ENCODE peak calls at places on chromosomes 3 and 15, in eight cellular contexts. A, S, I, B, K, P, J and X are unnamed samples.

GRCh38 chr3:134009345-134010000 is 20.3 kb downstream of the SLCO2A1 start:
- DNase-seq in A (no peak), S (no peak), I (no peak), B (peak), K (no peak), P (no peak), J (no peak), X (no peak)

GRCh38 chr3:112115161-112115739 is 17.8 kb downstream of the GCSAM start:
- DNase-seq in A (no peak), S (peak), I (no peak), B (no peak), K (no peak), P (no peak), J (no peak), X (no peak)

GRCh38 chr15:92142242-92143232 is 251.1 kb upstream of the ST8SIA2 start:
- DNase-seq in A (no peak), S (no peak), I (no peak), B (no peak), K (no peak), P (no peak), J (no peak), X (no peak)

GRCh38 chr15:40128746-40129660 is 20.3 kb upstream of the BMF start:
- DNase-seq in A (no peak), S (no peak), I (no peak), B (no peak), K (no peak), P (no peak), J (no peak), X (no peak)

GRCh38 chr3:143885803-143886427 is 37.6 kb upstream of the SLC9A9 start:
- DNase-seq in A (no peak), S (peak), I (no peak), B (peak), K (no peak), P (no peak), J (peak), X (peak)

GRCh38 chr3:187669675-187670504 is at the start of gene SST:
- DNase-seq in A (no peak), S (peak), I (peak), B (peak), K (no peak), P (no peak), J (no peak), X (peak)

GRCh38 chr3:71121429-71122167 is 461.9 kb downstream of the FOXP1 start:
- DNase-seq in A (peak), S (no peak), I (no peak), B (peak), K (no peak), P (no peak), J (no peak), X (no peak)

GRCh38 chr3:185858502-185859225 is 33.8 kb upstream of the IGF2BP2 start:
- DNase-seq in A (no peak), S (no peak), I (no peak), B (no peak), K (no peak), P (no peak), J (no peak), X (no peak)

GRCh38 chr3:186152361-186152798 is 43.5 kb upstream of the ETV5 start:
- DNase-seq in A (no peak), S (no peak), I (no peak), B (no peak), K (no peak), P (no peak), J (no peak), X (no peak)

GRCh38 chr15:91465696-91466095 is 365.6 kb downstream of the SV2B start:
- DNase-seq in A (no peak), S (no peak), I (no peak), B (peak), K (no peak), P (no peak), J (peak), X (no peak)